ENCODE peak calls at places on chromosomes 1 and 21, in eight cellular contexts. U is stimulated activated naive CD8-positive, alpha-beta T cell treated with anti-CD3 and anti-CD28 coated beads, Interleukin-15, amount 100 ng/mL, for 72 hours; Q is M059J; D is small intestine; K is stimulated activated CD8-positive, alpha-beta memory T cell treated with anti-CD3 and anti-CD28 coated beads, Interleukin-12 subunit alpha, Interleukin-12 subunit beta, amount 100 ng/mL, for 1 hour; M is GM13976; Y is activated CD4-positive, alpha-beta T cell treated with anti-CD3 and anti-CD28 coated beads, Interleukin-2, amount 50 U/mL, for 1 hour; P is stimulated activated naive B cell treated with anti-CD40 and anti-IgM and Interleukin-4, amounts not matched to agents 10 μg/mL and 1 μg/mL and 100 μg/mL, for 72 hours. H is an unnamed sample.

GRCh38 chr1:98049370-98050115 is 128.7 kb upstream of the DPYD start:
- DNase-seq in Y (no peak), M (no peak), K (no peak), Q (peak; percentile 68), U (no peak), P (no peak), D (no peak), H (peak; percentile 53)

GRCh38 chr21:26846036-26846931 is 1.1 kb upstream of the ADAMTS1 start:
- DNase-seq in P (no peak), U (no peak), Y (no peak), Q (peak; percentile 79), D (peak; percentile 9), K (no peak), M (no peak), H (peak; percentile 98)

GRCh38 chr1:216616425-216616824 is 106.8 kb downstream of the ESRRG start:
- DNase-seq in Y (no peak), M (no peak), D (no peak), K (no peak), Q (no peak), U (no peak), P (no peak), H (no peak)

GRCh38 chr1:212942679-212943392 is 7.5 kb upstream of the VASH2 start:
- DNase-seq in K (no peak), D (no peak), U (no peak), P (no peak), Q (no peak), M (no peak), Y (no peak), H (no peak)

GRCh38 chr1:5651964-5652751 is 340.1 kb downstream of the NPHP4 start:
- DNase-seq in M (peak; percentile 3), Y (no peak), U (no peak), K (no peak), Q (no peak), D (no peak), P (no peak), H (no peak)

GRCh38 chr1:225834417-225835329 is 24.7 kb downstream of the EPHX1 start:
- DNase-seq in Y (no peak), D (no peak), P (no peak), Q (peak; percentile 36), M (no peak), K (no peak), U (no peak), H (peak; percentile 80)

GRCh38 chr1:36562181-36562685 is 79.5 kb upstream of the CSF3R start:
- DNase-seq in Y (no peak), K (no peak), Q (no peak), D (no peak), M (no peak), U (no peak), P (no peak), H (no peak)

GRCh38 chr1:159960721-159961381 is 6.8 kb upstream of the SLAMF9 start:
- DNase-seq in P (no peak), Q (peak; percentile 74), M (no peak), U (no peak), Y (no peak), K (no peak), D (peak; percentile 97), H (no peak)

GRCh38 chr1:46487818-46488218 is 1.8 kb upstream of the DMBX1 start:
- DNase-seq in U (no peak), M (no peak), Y (no peak), P (no peak), Q (peak; percentile 25), D (no peak), K (no peak), H (no peak)

GRCh38 chr1:76782777-76783176 is 84.5 kb upstream of the ST6GALNAC5 start:
- DNase-seq in P (no peak), Q (no peak), M (no peak), K (no peak), Y (no peak), U (no peak), D (no peak), H (no peak)

GRCh38 chr1:87330954-87331318 is 2.3 kb downstream of the LMO4 start:
- DNase-seq in K (no peak), Y (no peak), U (no peak), P (no peak), Q (no peak), D (no peak), M (peak; percentile 28), H (no peak)

GRCh38 chr1:236133802-236134201 is 8.5 kb upstream of the GPR137B start:
- DNase-seq in P (no peak), U (no peak), Y (no peak), Q (no peak), D (no peak), M (no peak), K (no peak), H (no peak)